ENCODE peak calls at places on chromosomes 13 and 19, in four cellular contexts. D, T, O and U are unnamed samples.
A peak's percentile ranks its signal among the peaks of the same experiment; 100 is the strongest.

GRCh38 chr13:113421673-113422270 is 31.5 kb downstream of the ADPRHL1 start:
- DNase-seq in T (no peak), D (no peak), O (no peak), U (peak; percentile 58)

GRCh38 chr19:47430041-47430802 is 10.9 kb upstream of the MEIS3 start:
- DNase-seq in D (no peak), T (no peak), O (no peak), U (peak; percentile 88)

GRCh38 chr13:83298636-83299035 is 583.6 kb downstream of the SLITRK1 start:
- DNase-seq in T (no peak), D (no peak), O (no peak), U (no peak)

GRCh38 chr13:110108348-110109139 is 198.4 kb downstream of the COL4A1 start:
- DNase-seq in O (peak; percentile 85), T (peak; percentile 91), D (no peak), U (peak; percentile 94)

GRCh38 chr19:13460045-13460444 is 46.2 kb downstream of the CACNA1A start:
- DNase-seq in T (no peak), D (no peak), O (no peak), U (no peak)

GRCh38 chr13:60329221-60329983 is 67.6 kb upstream of the TDRD3 start:
- DNase-seq in O (peak; percentile 93), D (no peak), T (no peak), U (peak; percentile 42)

GRCh38 chr13:37540228-37540627 is 58.3 kb downstream of the POSTN start:
- DNase-seq in O (no peak), D (no peak), T (no peak), U (peak; percentile 91)

GRCh38 chr13:113788413-113789135 is 29.5 kb downstream of the TMEM255B start:
- DNase-seq in T (peak; percentile 53), O (no peak), D (no peak), U (no peak)

GRCh38 chr19:39166571-39167391 is 30.0 kb upstream of the NCCRP1 start:
- DNase-seq in O (no peak), D (no peak), T (no peak), U (no peak)

GRCh38 chr19:1747285-1748114 is 5.8 kb upstream of the ONECUT3 start:
- DNase-seq in T (no peak), O (no peak), D (peak; percentile 14), U (peak; percentile 71)

GRCh38 chr13:110820311-110820710 is 94.6 kb downstream of the ANKRD10 start:
- DNase-seq in O (no peak), T (no peak), D (no peak), U (no peak)

GRCh38 chr13:83980322-83980721 is 98.0 kb upstream of the SLITRK1 start:
- DNase-seq in O (no peak), D (no peak), T (no peak), U (no peak)

GRCh38 chr13:28640861-28641599 is 17.9 kb upstream of the POMP start:
- DNase-seq in O (no peak), T (no peak), D (no peak), U (no peak)

GRCh38 chr19:47813304-47813994 is 8.3 kb upstream of the CRX start:
- DNase-seq in O (peak; percentile 82), T (no peak), D (peak; percentile 53), U (peak; percentile 56)

GRCh38 chr13:75372923-75373841 is 108.8 kb downstream of the TBC1D4 start:
- DNase-seq in O (no peak), D (no peak), T (no peak), U (no peak)

GRCh38 chr13:100513987-100514670 is 74.5 kb downstream of the GGACT start:
- DNase-seq in T (no peak), O (peak; percentile 81), D (no peak), U (no peak)

GRCh38 chr19:49340069-49340864 is 5.1 kb downstream of the CD37 start:
- DNase-seq in D (no peak), O (peak; percentile 93), T (peak; percentile 97), U (peak; percentile 39)

GRCh38 chr13:113060557-113061270 is 44.9 kb upstream of the F7 start:
- DNase-seq in O (no peak), D (no peak), T (no peak), U (no peak)

GRCh38 chr19:4077011-4077382 is 10.3 kb upstream of the ZBTB7A start:
- DNase-seq in D (no peak), O (no peak), T (no peak), U (no peak)

GRCh38 chr13:103133551-103133950 is 67.3 kb upstream of the SLC10A2 start:
- DNase-seq in D (no peak), T (no peak), O (no peak), U (peak; percentile 1)

GRCh38 chr13:39616087-39616694 is 13.2 kb upstream of the LHFPL6 start:
- DNase-seq in O (peak; percentile 89), D (no peak), T (no peak), U (peak; percentile 74)

GRCh38 chr13:38752726-38753125 is 65.8 kb downstream of the FREM2 start:
- DNase-seq in D (no peak), O (no peak), T (no peak), U (no peak)

GRCh38 chr13:29436291-29436690 is 159.2 kb downstream of the SLC7A1 start:
- DNase-seq in D (no peak), T (no peak), O (no peak), U (peak; percentile 93)

GRCh38 chr13:36919206-36919832 is 719 bp downstream of the SMAD9 start:
- DNase-seq in D (no peak), T (peak; percentile 79), O (peak; percentile 73), U (peak; percentile 74)

GRCh38 chr19:55459950-55460657 is 1.3 kb downstream of the ISOC2 start:
- DNase-seq in T (no peak), O (peak; percentile 37), D (no peak), U (peak; percentile 50)

GRCh38 chr19:45613926-45614725 is 12.1 kb upstream of the GPR4 start:
- DNase-seq in T (no peak), D (no peak), O (peak; percentile 79), U (peak; percentile 97)

GRCh38 chr19:7395360-7395781 is 46.6 kb downstream of the ARHGEF18 start:
- DNase-seq in O (no peak), D (no peak), T (no peak), U (peak; percentile 54)

GRCh38 chr19:23098988-23099387 is 17.8 kb upstream of the ZNF730 start:
- DNase-seq in D (no peak), O (no peak), T (no peak), U (no peak)

GRCh38 chr13:98482476-98483444 is 94.1 kb downstream of the STK24 start:
- DNase-seq in D (no peak), O (no peak), T (peak; percentile 95), U (peak; percentile 90)

GRCh38 chr13:47594833-47595232 is 406.2 kb downstream of the SUCLA2 start:
- DNase-seq in T (no peak), O (no peak), D (no peak), U (peak; percentile 9)

GRCh38 chr13:30829145-30829544 is 76.9 kb upstream of the MEDAG start:
- DNase-seq in T (no peak), O (no peak), D (no peak), U (peak; percentile 83)

GRCh38 chr13:30818323-30818960 is 83.1 kb downstream of the ALOX5AP start:
- DNase-seq in T (peak; percentile 85), O (no peak), D (no peak), U (peak; percentile 96)

GRCh38 chr13:40410315-40410714 is 256.1 kb downstream of the FOXO1 start:
- DNase-seq in T (no peak), D (no peak), O (no peak), U (no peak)

GRCh38 chr13:73722120-73722519 is 412.1 kb downstream of the KLF12 start:
- DNase-seq in O (peak; percentile 84), T (no peak), D (no peak), U (peak; percentile 52)

GRCh38 chr19:37361994-37362393 is 8.9 kb upstream of the ZNF527 start:
- DNase-seq in D (no peak), O (no peak), T (no peak), U (peak; percentile 43)

GRCh38 chr13:64778002-64778401 is 2452.1 kb downstream of the PCDH9 start:
- DNase-seq in D (no peak), T (no peak), O (no peak), U (no peak)

GRCh38 chr13:113151745-113152707 is 6.4 kb upstream of the PROZ start:
- DNase-seq in T (no peak), D (no peak), O (peak; percentile 58), U (peak; percentile 81)

GRCh38 chr19:13797870-13798269 is 2.6 kb downstream of the ZSWIM4 start:
- DNase-seq in T (no peak), D (no peak), O (no peak), U (peak; percentile 90)

GRCh38 chr13:103605546-103606326 is 539.5 kb upstream of the SLC10A2 start:
- DNase-seq in O (no peak), D (no peak), T (no peak), U (no peak)